ENCODE peak calls at places on chromosomes 11 and 22, in seven cellular contexts. T, P, D, C, L, Q and R are unnamed samples.

GRCh38 chr11:79439893-79440450 is 858 bp downstream of the TENM4 start:
- DNase-seq in T (no peak), P (no peak), D (no peak), C (no peak), L (no peak), Q (no peak), R (no peak)

GRCh38 chr11:45252134-45252856 is 33.8 kb downstream of the SYT13 start:
- DNase-seq in T (no peak), P (peak; percentile 79), D (peak; percentile 38), C (peak; percentile 28), L (peak; percentile 73), Q (no peak), R (no peak)

GRCh38 chr11:102237096-102237735 is 80.1 kb upstream of the BIRC3 start:
- DNase-seq in T (no peak), P (no peak), D (no peak), C (no peak), L (no peak), Q (no peak), R (no peak)

GRCh38 chr22:17891427-17892167 is 117.3 kb upstream of the BID start:
- DNase-seq in T (no peak), P (no peak), D (no peak), C (no peak), L (no peak), Q (no peak), R (no peak)

GRCh38 chr11:99066609-99067008 is 45.9 kb downstream of the CNTN5 start:
- DNase-seq in T (no peak), P (no peak), D (no peak), C (no peak), L (no peak), Q (no peak), R (no peak)

GRCh38 chr11:12411395-12411794 is 34.0 kb downstream of the PARVA start:
- DNase-seq in T (no peak), P (no peak), D (no peak), C (no peak), L (no peak), Q (no peak), R (no peak)

GRCh38 chr22:49964136-49964492 is 3.5 kb downstream of the PIM3 start:
- DNase-seq in T (no peak), P (no peak), D (no peak), C (no peak), L (no peak), Q (no peak), R (no peak)

GRCh38 chr11:14267861-14268635 is 90.9 kb downstream of the RRAS2 start:
- DNase-seq in T (no peak), P (no peak), D (no peak), C (no peak), L (no peak), Q (no peak), R (no peak)

GRCh38 chr11:125174057-125174456 is 9.5 kb downstream of the PKNOX2 start:
- DNase-seq in T (no peak), P (no peak), D (no peak), C (no peak), L (no peak), Q (no peak), R (no peak)

GRCh38 chr11:71996946-71997345 is 1.8 kb upstream of the IL18BP start:
- DNase-seq in T (no peak), P (no peak), D (peak; percentile 16), C (no peak), L (no peak), Q (no peak), R (no peak)

GRCh38 chr11:102437026-102437425 is 15.5 kb downstream of the TMEM123 start:
- DNase-seq in T (no peak), P (peak; percentile 43), D (no peak), C (no peak), L (no peak), Q (no peak), R (no peak)

GRCh38 chr11:117528061-117528780 is 200.6 kb downstream of the CEP164 start:
- DNase-seq in T (no peak), P (no peak), D (no peak), C (no peak), L (no peak), Q (no peak), R (no peak)

GRCh38 chr11:117492578-117493251 is 165.1 kb downstream of the CEP164 start:
- DNase-seq in T (no peak), P (no peak), D (no peak), C (no peak), L (no peak), Q (no peak), R (no peak)

GRCh38 chr11:12164061-12165014 is 53.9 kb downstream of the MICAL2 start:
- DNase-seq in T (no peak), P (peak; percentile 76), D (no peak), C (no peak), L (no peak), Q (no peak), R (no peak)